ENCODE peak calls at places on chromosome 16, in six cellular contexts. One of them, this sample, is unnamed.

GRCh38 chr16:56675685-56676210 is 6.1 kb downstream of the MT1H start:
- DNase-seq in pancreas: no peak
- DNase-seq in psoas muscle: no peak
- DNase-seq in stomach: no peak
- DNase-seq in fibroblast of lung: no peak
- DNase-seq in BJ: no peak
- DNase-seq in this sample: no peak

GRCh38 chr16:73048292-73049050 is 543 bp upstream of the ZFHX3 start:
- DNase-seq in pancreas: no peak
- DNase-seq in psoas muscle: peak; percentile 86
- DNase-seq in stomach: peak; percentile 50
- DNase-seq in fibroblast of lung: peak; percentile 40
- DNase-seq in BJ: no peak
- DNase-seq in this sample: no peak

GRCh38 chr16:78770353-78771091 is 671.1 kb downstream of the WWOX start:
- DNase-seq in pancreas: peak; percentile 92
- DNase-seq in psoas muscle: peak; percentile 83
- DNase-seq in stomach: peak; percentile 78
- DNase-seq in fibroblast of lung: peak; percentile 29
- DNase-seq in BJ: no peak
- DNase-seq in this sample: no peak

GRCh38 chr16:21685034-21685455 is 21.3 kb downstream of the OTOA start:
- DNase-seq in pancreas: no peak
- DNase-seq in psoas muscle: no peak
- DNase-seq in stomach: no peak
- DNase-seq in fibroblast of lung: no peak
- DNase-seq in BJ: no peak
- DNase-seq in this sample: no peak

GRCh38 chr16:22428654-22429053 is 54.2 kb upstream of the CDR2 start:
- DNase-seq in pancreas: no peak
- DNase-seq in psoas muscle: peak; percentile 56
- DNase-seq in stomach: no peak
- DNase-seq in fibroblast of lung: no peak
- DNase-seq in BJ: no peak
- DNase-seq in this sample: no peak

GRCh38 chr16:58094791-58095574 is 34.2 kb downstream of the CFAP20 start:
- DNase-seq in pancreas: no peak
- DNase-seq in psoas muscle: no peak
- DNase-seq in stomach: no peak
- DNase-seq in fibroblast of lung: no peak
- DNase-seq in BJ: no peak
- DNase-seq in this sample: no peak

GRCh38 chr16:59148756-59149155 is 414.6 kb upstream of the GOT2 start:
- DNase-seq in pancreas: no peak
- DNase-seq in psoas muscle: no peak
- DNase-seq in stomach: no peak
- DNase-seq in fibroblast of lung: no peak
- DNase-seq in BJ: no peak
- DNase-seq in this sample: no peak

GRCh38 chr16:77679901-77680300 is 42.4 kb upstream of the NUDT7 start:
- DNase-seq in pancreas: no peak
- DNase-seq in psoas muscle: no peak
- DNase-seq in stomach: no peak
- DNase-seq in fibroblast of lung: peak; percentile 14
- DNase-seq in BJ: no peak
- DNase-seq in this sample: peak; percentile 4

GRCh38 chr16:64240586-64240985 is 881.3 kb downstream of the CDH11 start:
- DNase-seq in pancreas: no peak
- DNase-seq in psoas muscle: no peak
- DNase-seq in stomach: no peak
- DNase-seq in fibroblast of lung: no peak
- DNase-seq in BJ: peak; percentile 18
- DNase-seq in this sample: no peak

GRCh38 chr16:8925455-8925854 is 38.3 kb downstream of the USP7 start:
- DNase-seq in pancreas: no peak
- DNase-seq in psoas muscle: no peak
- DNase-seq in stomach: no peak
- DNase-seq in fibroblast of lung: no peak
- DNase-seq in BJ: no peak
- DNase-seq in this sample: no peak

GRCh38 chr16:56812884-56813283 is 52.1 kb upstream of the SLC12A3 start:
- DNase-seq in pancreas: no peak
- DNase-seq in psoas muscle: no peak
- DNase-seq in stomach: no peak
- DNase-seq in fibroblast of lung: peak; percentile 50
- DNase-seq in BJ: no peak
- DNase-seq in this sample: no peak

GRCh38 chr16:7185689-7186088 is 147.0 kb upstream of the RBFOX1 start:
- DNase-seq in pancreas: no peak
- DNase-seq in psoas muscle: no peak
- DNase-seq in stomach: no peak
- DNase-seq in fibroblast of lung: no peak
- DNase-seq in BJ: no peak
- DNase-seq in this sample: no peak

GRCh38 chr16:68345351-68345810 is 34.6 kb downstream of the PRMT7 start:
- DNase-seq in pancreas: no peak
- DNase-seq in psoas muscle: peak; percentile 80
- DNase-seq in stomach: no peak
- DNase-seq in fibroblast of lung: no peak
- DNase-seq in BJ: no peak
- DNase-seq in this sample: no peak

GRCh38 chr16:2148714-2149629 is 547 bp downstream of the RAB26 start:
- DNase-seq in pancreas: peak; percentile 80
- DNase-seq in psoas muscle: no peak
- DNase-seq in stomach: peak; percentile 48
- DNase-seq in fibroblast of lung: no peak
- DNase-seq in BJ: no peak
- DNase-seq in this sample: no peak

GRCh38 chr16:48609453-48610023 is 442 bp downstream of the N4BP1 start:
- DNase-seq in pancreas: peak; percentile 79
- DNase-seq in psoas muscle: peak; percentile 87
- DNase-seq in stomach: peak; percentile 70
- DNase-seq in fibroblast of lung: peak; percentile 60
- DNase-seq in BJ: no peak
- DNase-seq in this sample: no peak

GRCh38 chr16:71303938-71304337 is 14.7 kb upstream of the CMTR2 start:
- DNase-seq in pancreas: no peak
- DNase-seq in psoas muscle: no peak
- DNase-seq in stomach: no peak
- DNase-seq in fibroblast of lung: no peak
- DNase-seq in BJ: no peak
- DNase-seq in this sample: no peak

GRCh38 chr16:53495325-53495724 is 7.7 kb downstream of the AKTIP start:
- DNase-seq in pancreas: no peak
- DNase-seq in psoas muscle: no peak
- DNase-seq in stomach: no peak
- DNase-seq in fibroblast of lung: no peak
- DNase-seq in BJ: no peak
- DNase-seq in this sample: no peak

GRCh38 chr16:3642397-3643094 is 11.9 kb upstream of the DNASE1 start:
- DNase-seq in pancreas: no peak
- DNase-seq in psoas muscle: no peak
- DNase-seq in stomach: peak; percentile 45
- DNase-seq in fibroblast of lung: no peak
- DNase-seq in BJ: no peak
- DNase-seq in this sample: no peak

GRCh38 chr16:81483064-81483969 is 38.7 kb downstream of the CMIP start:
- DNase-seq in pancreas: no peak
- DNase-seq in psoas muscle: peak; percentile 30
- DNase-seq in stomach: no peak
- DNase-seq in fibroblast of lung: peak; percentile 66
- DNase-seq in BJ: no peak
- DNase-seq in this sample: no peak

GRCh38 chr16:57591086-57591869 is 37.2 kb upstream of the ADGRG1 start:
- DNase-seq in pancreas: peak; percentile 84
- DNase-seq in psoas muscle: peak; percentile 71
- DNase-seq in stomach: peak; percentile 81
- DNase-seq in fibroblast of lung: peak; percentile 69
- DNase-seq in BJ: peak; percentile 17
- DNase-seq in this sample: peak; percentile 60

GRCh38 chr16:76941091-76941490 is 249.9 kb upstream of the MON1B start:
- DNase-seq in pancreas: no peak
- DNase-seq in psoas muscle: no peak
- DNase-seq in stomach: no peak
- DNase-seq in fibroblast of lung: peak; percentile 21
- DNase-seq in BJ: no peak
- DNase-seq in this sample: no peak

GRCh38 chr16:23852794-23853562 is 17.2 kb downstream of the PRKCB start:
- DNase-seq in pancreas: no peak
- DNase-seq in psoas muscle: no peak
- DNase-seq in stomach: no peak
- DNase-seq in fibroblast of lung: no peak
- DNase-seq in BJ: no peak
- DNase-seq in this sample: no peak

GRCh38 chr16:50466170-50466569 is 82.0 kb upstream of the NKD1 start:
- DNase-seq in pancreas: no peak
- DNase-seq in psoas muscle: no peak
- DNase-seq in stomach: no peak
- DNase-seq in fibroblast of lung: no peak
- DNase-seq in BJ: no peak
- DNase-seq in this sample: no peak

GRCh38 chr16:29641561-29641960 is 21.5 kb upstream of the SPN start:
- DNase-seq in pancreas: no peak
- DNase-seq in psoas muscle: peak; percentile 30
- DNase-seq in stomach: no peak
- DNase-seq in fibroblast of lung: peak; percentile 4
- DNase-seq in BJ: no peak
- DNase-seq in this sample: no peak

GRCh38 chr16:81798311-81799137 is 19.4 kb downstream of the PLCG2 start:
- DNase-seq in pancreas: no peak
- DNase-seq in psoas muscle: no peak
- DNase-seq in stomach: no peak
- DNase-seq in fibroblast of lung: no peak
- DNase-seq in BJ: no peak
- DNase-seq in this sample: no peak

GRCh38 chr16:87324411-87325275 is 7.5 kb upstream of the C16orf95 start:
- DNase-seq in pancreas: no peak
- DNase-seq in psoas muscle: peak; percentile 74
- DNase-seq in stomach: no peak
- DNase-seq in fibroblast of lung: peak; percentile 28
- DNase-seq in BJ: no peak
- DNase-seq in this sample: no peak

GRCh38 chr16:50121278-50121677 is 31.8 kb upstream of the TENT4B start:
- DNase-seq in pancreas: no peak
- DNase-seq in psoas muscle: no peak
- DNase-seq in stomach: no peak
- DNase-seq in fibroblast of lung: no peak
- DNase-seq in BJ: no peak
- DNase-seq in this sample: no peak

GRCh38 chr16:77674888-77675287 is 47.4 kb upstream of the NUDT7 start:
- DNase-seq in pancreas: no peak
- DNase-seq in psoas muscle: no peak
- DNase-seq in stomach: no peak
- DNase-seq in fibroblast of lung: peak; percentile 47
- DNase-seq in BJ: no peak
- DNase-seq in this sample: peak; percentile 25

GRCh38 chr16:87780385-87780989 is 14.7 kb upstream of the KLHDC4 start:
- DNase-seq in pancreas: no peak
- DNase-seq in psoas muscle: no peak
- DNase-seq in stomach: peak; percentile 34
- DNase-seq in fibroblast of lung: no peak
- DNase-seq in BJ: no peak
- DNase-seq in this sample: no peak

GRCh38 chr16:57551057-57551456 is 8.6 kb downstream of the ADGRG5 start:
- DNase-seq in pancreas: no peak
- DNase-seq in psoas muscle: no peak
- DNase-seq in stomach: no peak
- DNase-seq in fibroblast of lung: no peak
- DNase-seq in BJ: no peak
- DNase-seq in this sample: no peak

GRCh38 chr16:87384162-87384999 is 805 bp upstream of the FBXO31 start:
- DNase-seq in pancreas: peak; percentile 80
- DNase-seq in psoas muscle: peak; percentile 81
- DNase-seq in stomach: peak; percentile 44
- DNase-seq in fibroblast of lung: no peak
- DNase-seq in BJ: no peak
- DNase-seq in this sample: no peak

GRCh38 chr16:2682209-2683021 is at the start of gene KCTD5:
- DNase-seq in pancreas: peak; percentile 98
- DNase-seq in psoas muscle: peak; percentile 98
- DNase-seq in stomach: peak; percentile 98
- DNase-seq in fibroblast of lung: peak; percentile 97
- DNase-seq in BJ: peak; percentile 55
- DNase-seq in this sample: peak; percentile 83

GRCh38 chr16:71499775-71500364 is 10.7 kb upstream of the ZNF19 start:
- DNase-seq in pancreas: no peak
- DNase-seq in psoas muscle: no peak
- DNase-seq in stomach: no peak
- DNase-seq in fibroblast of lung: peak; percentile 75
- DNase-seq in BJ: no peak
- DNase-seq in this sample: no peak

GRCh38 chr16:85615852-85616607 is 2.9 kb downstream of the GSE1 start:
- DNase-seq in pancreas: peak; percentile 90
- DNase-seq in psoas muscle: peak; percentile 89
- DNase-seq in stomach: peak; percentile 79
- DNase-seq in fibroblast of lung: peak; percentile 78
- DNase-seq in BJ: no peak
- DNase-seq in this sample: peak; percentile 50
- H3K4me3 ChIP-seq in pancreas: peak overlapping the region; percentile 84
- H3K4me3 ChIP-seq in psoas muscle: peak overlapping the region; percentile 79
- H3K4me3 ChIP-seq in stomach: peak overlapping the region; percentile 61
- H3K4me3 ChIP-seq in fibroblast of lung: no peak overlapping the region
- H3K4me3 ChIP-seq in BJ: no peak overlapping the region
- H3K4me3 ChIP-seq in this sample: no peak overlapping the region

GRCh38 chr16:31886227-31886626 is 12.6 kb downstream of the ZNF267 start:
- DNase-seq in pancreas: no peak
- DNase-seq in psoas muscle: no peak
- DNase-seq in stomach: no peak
- DNase-seq in fibroblast of lung: no peak
- DNase-seq in BJ: no peak
- DNase-seq in this sample: no peak
- H3K4me3 ChIP-seq in pancreas: no peak overlapping the region
- H3K4me3 ChIP-seq in psoas muscle: no peak overlapping the region
- H3K4me3 ChIP-seq in stomach: no peak overlapping the region
- H3K4me3 ChIP-seq in fibroblast of lung: no peak overlapping the region
- H3K4me3 ChIP-seq in BJ: no peak overlapping the region
- H3K4me3 ChIP-seq in this sample: no peak overlapping the region

GRCh38 chr16:275041-275621 is 613 bp downstream of the RGS11 start:
- DNase-seq in pancreas: peak; percentile 68
- DNase-seq in psoas muscle: no peak
- DNase-seq in stomach: no peak
- DNase-seq in fibroblast of lung: no peak
- DNase-seq in BJ: no peak
- DNase-seq in this sample: no peak
- H3K4me3 ChIP-seq in pancreas: peak overlapping the region; percentile 36
- H3K4me3 ChIP-seq in psoas muscle: peak overlapping the region; percentile 66
- H3K4me3 ChIP-seq in stomach: peak overlapping the region; percentile 52
- H3K4me3 ChIP-seq in fibroblast of lung: peak overlapping the region; percentile 26
- H3K4me3 ChIP-seq in BJ: peak overlapping the region; percentile 42
- H3K4me3 ChIP-seq in this sample: peak overlapping the region; percentile 42

DNA sequence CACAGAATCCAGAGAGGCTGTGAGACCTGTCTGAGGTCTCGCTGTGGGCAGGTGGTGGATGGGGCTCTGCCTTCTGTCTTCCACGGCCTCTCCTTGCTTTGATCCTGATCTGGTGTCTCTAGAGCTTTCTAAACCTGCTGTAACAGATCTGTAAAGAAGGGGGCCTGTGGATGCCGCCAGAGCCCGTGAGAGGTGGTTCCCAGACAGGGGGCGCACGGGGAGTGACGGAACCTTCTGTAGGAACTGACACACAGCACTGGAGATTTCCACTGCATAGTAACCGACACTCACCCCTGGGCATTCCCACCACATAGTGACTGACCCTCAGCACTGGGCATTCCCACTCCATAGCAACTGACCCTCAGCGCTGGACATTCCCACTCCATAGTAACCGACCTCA is 16.0 kb downstream of the CBFA2T3 start:
- DNase-seq in pancreas: no peak
- DNase-seq in psoas muscle: no peak
- DNase-seq in stomach: no peak
- DNase-seq in fibroblast of lung: no peak
- DNase-seq in BJ: no peak
- DNase-seq in this sample: no peak
- H3K4me3 ChIP-seq in pancreas: no peak overlapping the region
- H3K4me3 ChIP-seq in psoas muscle: no peak overlapping the region
- H3K4me3 ChIP-seq in stomach: no peak overlapping the region
- H3K4me3 ChIP-seq in fibroblast of lung: no peak overlapping the region
- H3K4me3 ChIP-seq in BJ: no peak overlapping the region
- H3K4me3 ChIP-seq in this sample: no peak overlapping the region

This sample was measured in skeletal muscle cell.